ENCODE peak calls at places on chromosomes 5 and 9, in nine cellular contexts. R is PC-9, T is HCT116, B is SK-N-SH, W is MM.1S, D is PC-3, C is GM23338, G is OCI-LY7, Q is Karpas-422. Y is an unnamed sample. For H3K9me2, the result is how much of the 10 kb centered on the place peaks cover.

GRCh38 chr5:112238473-112238872 is 180.6 kb downstream of the EPB41L4A start:
- DNase-seq in C (no peak), B (peak), W (peak), T (no peak), G (peak), R (no peak), D (no peak), Q (peak), Y (no peak)

GRCh38 chr9:137032893-137033292 is 1.0 kb upstream of the FUT7 start:
- DNase-seq in G (no peak), C (no peak), T (no peak), W (no peak), D (no peak), B (no peak), R (no peak), Q (no peak), Y (no peak)

GRCh38 chr5:10556331-10556807 is 7.5 kb upstream of the ANKRD33B start:
- DNase-seq in Q (no peak), B (no peak), W (no peak), T (no peak), R (peak), D (peak), C (no peak), G (no peak), Y (peak)

GRCh38 chr9:101628173-101628572 is 33.4 kb upstream of the PPP3R2 start:
- DNase-seq in G (no peak), W (no peak), R (no peak), D (peak), C (peak), B (no peak), T (no peak), Q (no peak), Y (peak)

GRCh38 chr5:4866817-4867216 is 273.3 kb upstream of the ADAMTS16 start:
- DNase-seq in Q (no peak), D (no peak), W (no peak), T (no peak), B (no peak), C (no peak), R (no peak), G (no peak), Y (no peak)

GRCh38 chr5:126471875-126472537 is 48.8 kb downstream of the GRAMD2B start:
- DNase-seq in Q (no peak), R (no peak), T (no peak), W (no peak), G (no peak), C (no peak), D (peak), B (no peak), Y (peak)

GRCh38 chr5:179836225-179837019 is 15.7 kb downstream of the SQSTM1 start:
- DNase-seq in Q (no peak), R (peak), T (no peak), C (peak), B (no peak), W (peak), G (no peak), D (no peak), Y (peak)

GRCh38 chr9:26159575-26160392 is 481.5 kb upstream of the TUSC1 start:
- DNase-seq in D (no peak), R (no peak), T (no peak), Q (peak), C (no peak), B (peak), W (no peak), G (no peak), Y (peak)

DNA sequence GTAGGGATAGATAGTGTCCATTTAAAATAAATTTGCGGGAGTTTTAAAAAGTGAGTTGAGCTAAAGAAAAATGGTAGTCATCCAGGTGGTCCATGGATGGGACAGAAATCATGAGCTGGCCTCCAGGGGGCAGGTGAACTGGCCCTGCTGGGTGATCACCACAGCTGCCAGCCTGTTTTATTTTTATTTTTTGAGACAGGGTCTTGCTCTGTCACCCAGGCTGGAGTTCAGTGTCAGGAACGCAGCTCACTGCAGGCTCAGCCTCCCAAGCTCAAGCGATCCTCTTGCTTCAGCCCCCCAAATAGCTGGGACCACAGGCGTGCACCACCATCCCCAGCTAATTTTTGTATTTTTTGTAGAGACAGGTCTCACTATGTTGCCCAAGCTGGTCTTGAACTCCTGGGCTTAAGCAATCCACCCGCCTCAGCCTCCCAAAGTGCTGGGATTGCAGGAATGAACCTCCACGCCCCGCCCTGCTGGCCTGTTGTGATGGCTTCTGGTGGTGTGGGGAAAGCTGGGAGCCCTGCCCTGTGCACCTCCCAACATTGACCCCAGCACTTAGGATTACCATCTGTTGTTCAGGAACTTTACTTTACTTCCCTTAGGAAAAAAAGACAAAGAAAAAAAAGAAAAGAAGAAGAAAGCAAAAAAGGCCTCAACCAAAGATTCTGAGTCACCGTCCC is 14.8 kb downstream of the CD74 start:
- DNase-seq in G (no peak), C (no peak), W (no peak), D (no peak), R (no peak), Q (peak), T (no peak), B (no peak), Y (no peak)
- H3K9me2 ChIP-seq in G (under half), C (under half), W (under half), D (under half), R (under half), Q (under half), T (under half), B (under half), Y (under half)

DNA sequence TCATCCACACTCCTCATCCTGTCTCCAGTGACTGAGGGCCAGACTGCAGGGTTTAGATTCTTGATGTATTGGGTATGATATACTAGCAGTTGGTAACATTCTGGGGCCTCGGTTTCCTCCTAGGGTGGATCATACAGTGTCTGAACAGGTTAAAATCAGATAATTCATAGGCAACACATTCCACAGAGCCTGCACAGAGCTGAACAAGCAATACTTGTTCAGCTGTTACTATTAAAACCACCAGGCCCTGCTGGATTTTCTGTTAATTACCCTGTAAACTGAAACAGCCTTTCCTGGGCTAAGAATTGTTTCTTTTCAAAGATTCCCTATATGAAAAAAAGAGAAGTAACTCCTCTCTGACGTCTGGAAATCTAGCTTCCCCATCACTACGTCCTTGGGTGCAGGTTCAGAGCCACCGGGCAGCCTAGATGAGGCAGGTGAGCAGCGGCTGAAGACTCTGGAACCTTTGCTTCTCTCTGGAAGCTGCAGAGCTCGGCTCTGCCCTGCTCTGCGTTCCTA is 1313.5 kb upstream of the WWC1 start:
- DNase-seq in R (no peak), G (no peak), B (no peak), D (no peak), T (no peak), W (no peak), C (no peak), Q (no peak), Y (no peak)
- H3K9me2 ChIP-seq in R (under half), G (under half), B (under half), D (under half), T (under half), W (under half), C (under half), Q (under half), Y (under half)

GRCh38 chr5:166367391-166367790 is 1924.1 kb upstream of the WWC1 start:
- DNase-seq in Q (no peak), T (no peak), R (no peak), D (no peak), B (no peak), C (no peak), G (no peak), W (no peak), Y (no peak)

GRCh38 chr5:166373817-166374216 is 1917.6 kb upstream of the WWC1 start:
- DNase-seq in D (no peak), B (no peak), C (no peak), Q (no peak), W (no peak), T (no peak), R (no peak), G (no peak), Y (no peak)

GRCh38 chr5:166369326-166369725 is 1922.1 kb upstream of the WWC1 start:
- DNase-seq in D (no peak), W (no peak), Q (no peak), R (no peak), G (no peak), C (peak), T (no peak), B (no peak), Y (no peak)

GRCh38 chr5:166370928-166371690 is 1920.3 kb upstream of the WWC1 start:
- DNase-seq in R (no peak), T (no peak), G (no peak), B (no peak), W (peak), C (no peak), Q (peak), D (peak), Y (peak)

GRCh38 chr5:166369817-166370216 is 1921.6 kb upstream of the WWC1 start:
- DNase-seq in C (no peak), W (no peak), G (no peak), B (no peak), D (no peak), R (no peak), T (no peak), Q (no peak), Y (no peak)
- H3K9me2 ChIP-seq in C (under half), W (under half), G (under half), B (under half), D (under half), R (under half), T (under half), Q (under half), Y (under half)

GRCh38 chr5:122940890-122941289 is 95.5 kb downstream of the SNX24 start:
- DNase-seq in B (no peak), W (no peak), Q (no peak), C (no peak), D (no peak), T (no peak), R (no peak), G (no peak), Y (no peak)
- H3K9me2 ChIP-seq in B (under half), W (under half), Q (under half), C (under half), D (under half), T (under half), R (under half), G (under half), Y (under half)

Y was measured in GM23248.